ENCODE peak calls at places on chromosome 12, in six cellular contexts. One of them, this sample, is unnamed.
A peak's percentile ranks its signal among the peaks of the same experiment; 100 is the strongest.

GRCh38 chr12:111363578-111363977 is 5.3 kb downstream of the PHETA1 start:
- DNase-seq in GM23248: peak; percentile 53
- DNase-seq in neuronal stem cell: no peak
- DNase-seq in upper lobe of right lung: no peak
- DNase-seq in adipocyte: peak; percentile 26
- DNase-seq in astrocyte: peak; percentile 44
- DNase-seq in this sample: no peak

GRCh38 chr12:124233041-124233836 is 61.7 kb upstream of the RFLNA start:
- DNase-seq in GM23248: peak; percentile 85
- DNase-seq in neuronal stem cell: no peak
- DNase-seq in upper lobe of right lung: no peak
- DNase-seq in adipocyte: peak; percentile 61
- DNase-seq in astrocyte: peak; percentile 98
- DNase-seq in this sample: no peak

GRCh38 chr12:106049105-106049504 is 89.6 kb downstream of the NUAK1 start:
- DNase-seq in GM23248: no peak
- DNase-seq in neuronal stem cell: no peak
- DNase-seq in upper lobe of right lung: no peak
- DNase-seq in adipocyte: no peak
- DNase-seq in astrocyte: no peak
- DNase-seq in this sample: no peak

GRCh38 chr12:92467886-92468285 is 234.9 kb upstream of the PLEKHG7 start:
- DNase-seq in GM23248: no peak
- DNase-seq in neuronal stem cell: no peak
- DNase-seq in upper lobe of right lung: no peak
- DNase-seq in adipocyte: no peak
- DNase-seq in astrocyte: peak; percentile 39
- DNase-seq in this sample: no peak

GRCh38 chr12:12521044-12521485 is 41.6 kb downstream of the DUSP16 start:
- DNase-seq in GM23248: no peak
- DNase-seq in neuronal stem cell: peak; percentile 42
- DNase-seq in upper lobe of right lung: no peak
- DNase-seq in adipocyte: no peak
- DNase-seq in astrocyte: peak; percentile 18
- DNase-seq in this sample: no peak

GRCh38 chr12:78863482-78864427 is 819 bp upstream of the SYT1 start:
- DNase-seq in GM23248: peak; percentile 73
- DNase-seq in neuronal stem cell: peak; percentile 67
- DNase-seq in upper lobe of right lung: peak; percentile 73
- DNase-seq in adipocyte: peak; percentile 72
- DNase-seq in astrocyte: peak; percentile 65
- DNase-seq in this sample: peak; percentile 36

GRCh38 chr12:110786012-110786411 is 43.3 kb upstream of the PPP1CC start:
- DNase-seq in GM23248: no peak
- DNase-seq in neuronal stem cell: no peak
- DNase-seq in upper lobe of right lung: no peak
- DNase-seq in adipocyte: no peak
- DNase-seq in astrocyte: no peak
- DNase-seq in this sample: no peak

GRCh38 chr12:115385141-115385540 is 701.2 kb upstream of the TBX3 start:
- DNase-seq in GM23248: no peak
- DNase-seq in neuronal stem cell: no peak
- DNase-seq in upper lobe of right lung: no peak
- DNase-seq in adipocyte: no peak
- DNase-seq in astrocyte: no peak
- DNase-seq in this sample: no peak

GRCh38 chr12:43728117-43728516 is 30.5 kb downstream of the PUS7L start:
- DNase-seq in GM23248: peak; percentile 23
- DNase-seq in neuronal stem cell: no peak
- DNase-seq in upper lobe of right lung: no peak
- DNase-seq in adipocyte: peak; percentile 63
- DNase-seq in astrocyte: no peak
- DNase-seq in this sample: peak; percentile 15

GRCh38 chr12:47378222-47378582 is 298.4 kb upstream of the AMIGO2 start:
- DNase-seq in GM23248: no peak
- DNase-seq in neuronal stem cell: no peak
- DNase-seq in upper lobe of right lung: no peak
- DNase-seq in adipocyte: no peak
- DNase-seq in astrocyte: no peak
- DNase-seq in this sample: no peak

GRCh38 chr12:20602671-20603402 is 92.3 kb upstream of the SLCO1C1 start:
- DNase-seq in GM23248: peak; percentile 81
- DNase-seq in neuronal stem cell: no peak
- DNase-seq in upper lobe of right lung: no peak
- DNase-seq in adipocyte: peak; percentile 48
- DNase-seq in astrocyte: peak; percentile 96
- DNase-seq in this sample: no peak

GRCh38 chr12:33994857-33995808 is 27.2 kb upstream of the ALG10 start:
- DNase-seq in GM23248: no peak
- DNase-seq in neuronal stem cell: no peak
- DNase-seq in upper lobe of right lung: no peak
- DNase-seq in adipocyte: no peak
- DNase-seq in astrocyte: no peak
- DNase-seq in this sample: no peak

GRCh38 chr12:115325858-115326257 is 641.9 kb upstream of the TBX3 start:
- DNase-seq in GM23248: peak; percentile 12
- DNase-seq in neuronal stem cell: no peak
- DNase-seq in upper lobe of right lung: no peak
- DNase-seq in adipocyte: no peak
- DNase-seq in astrocyte: no peak
- DNase-seq in this sample: no peak

GRCh38 chr12:105706321-105706972 is 376.0 kb downstream of the C12orf75 start:
- DNase-seq in GM23248: peak; percentile 63
- DNase-seq in neuronal stem cell: no peak
- DNase-seq in upper lobe of right lung: no peak
- DNase-seq in adipocyte: peak; percentile 63
- DNase-seq in astrocyte: peak; percentile 83
- DNase-seq in this sample: no peak

GRCh38 chr12:3624273-3624672 is 128.6 kb downstream of the CRACR2A start:
- DNase-seq in GM23248: no peak
- DNase-seq in neuronal stem cell: no peak
- DNase-seq in upper lobe of right lung: no peak
- DNase-seq in adipocyte: no peak
- DNase-seq in astrocyte: no peak
- DNase-seq in this sample: no peak

GRCh38 chr12:114611145-114612018 is 72.6 kb downstream of the TBX3 start:
- DNase-seq in GM23248: no peak
- DNase-seq in neuronal stem cell: no peak
- DNase-seq in upper lobe of right lung: no peak
- DNase-seq in adipocyte: no peak
- DNase-seq in astrocyte: no peak
- DNase-seq in this sample: no peak

GRCh38 chr12:124696689-124697476 is 129.5 kb upstream of the NCOR2 start:
- DNase-seq in GM23248: no peak
- DNase-seq in neuronal stem cell: no peak
- DNase-seq in upper lobe of right lung: no peak
- DNase-seq in adipocyte: no peak
- DNase-seq in astrocyte: no peak
- DNase-seq in this sample: peak; percentile 21

GRCh38 chr12:94730846-94731245 is 80.5 kb upstream of the TMCC3 start:
- DNase-seq in GM23248: no peak
- DNase-seq in neuronal stem cell: no peak
- DNase-seq in upper lobe of right lung: no peak
- DNase-seq in adipocyte: no peak
- DNase-seq in astrocyte: no peak
- DNase-seq in this sample: no peak

GRCh38 chr12:68106160-68106559 is 53.4 kb downstream of the IFNG start:
- DNase-seq in GM23248: peak; percentile 33
- DNase-seq in neuronal stem cell: no peak
- DNase-seq in upper lobe of right lung: no peak
- DNase-seq in adipocyte: peak; percentile 36
- DNase-seq in astrocyte: peak; percentile 87
- DNase-seq in this sample: no peak

GRCh38 chr12:12182926-12183325 is 83.9 kb downstream of the LRP6 start:
- DNase-seq in GM23248: peak; percentile 51
- DNase-seq in neuronal stem cell: no peak
- DNase-seq in upper lobe of right lung: no peak
- DNase-seq in adipocyte: peak; percentile 52
- DNase-seq in astrocyte: peak; percentile 90
- DNase-seq in this sample: peak; percentile 11

GRCh38 chr12:13000616-13000934 is 510 bp upstream of the HEBP1 start:
- DNase-seq in GM23248: peak; percentile 67
- DNase-seq in neuronal stem cell: no peak
- DNase-seq in upper lobe of right lung: peak; percentile 81
- DNase-seq in adipocyte: peak; percentile 59
- DNase-seq in astrocyte: no peak
- DNase-seq in this sample: peak; percentile 62

GRCh38 chr12:1199700-1200099 is 208.7 kb downstream of the ERC1 start:
- DNase-seq in GM23248: peak; percentile 15
- DNase-seq in neuronal stem cell: no peak
- DNase-seq in upper lobe of right lung: no peak
- DNase-seq in adipocyte: no peak
- DNase-seq in astrocyte: no peak
- DNase-seq in this sample: no peak

DNA sequence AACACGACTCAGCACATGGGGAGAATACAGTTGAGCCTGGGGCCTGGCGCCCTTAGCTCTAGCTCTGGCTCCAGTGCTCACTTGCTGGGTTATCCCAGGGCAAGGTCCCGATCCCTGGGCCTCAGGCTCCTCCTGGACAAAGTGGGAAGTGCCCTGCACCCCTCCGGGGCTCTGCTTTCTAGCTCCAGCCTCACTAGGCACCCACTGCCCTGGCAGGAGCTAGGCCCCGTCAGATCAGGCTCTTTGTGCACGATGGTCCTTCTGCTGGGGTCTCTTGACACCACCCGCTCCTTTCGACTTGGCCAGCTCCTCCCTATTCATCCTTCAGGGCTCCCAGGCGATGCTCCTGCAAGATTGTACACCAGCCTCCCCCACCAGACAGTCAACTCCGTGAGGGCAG is 23.4 kb downstream of the NCKAP5L start:
- DNase-seq in GM23248: no peak
- DNase-seq in neuronal stem cell: no peak
- DNase-seq in upper lobe of right lung: no peak
- DNase-seq in adipocyte: no peak
- DNase-seq in astrocyte: no peak
- DNase-seq in this sample: no peak
- H3K4me1 ChIP-seq in GM23248: no peaks in the 10 kb centered on the region
- H3K4me1 ChIP-seq in neuronal stem cell: peaks cover 27% of the 10 kb centered on the region
- H3K4me1 ChIP-seq in upper lobe of right lung: peaks cover 14% of the 10 kb centered on the region
- H3K4me1 ChIP-seq in adipocyte: peaks cover 48% of the 10 kb centered on the region
- H3K4me1 ChIP-seq in astrocyte: peaks cover 15% of the 10 kb centered on the region
- H3K4me1 ChIP-seq in this sample: peaks cover 23% of the 10 kb centered on the region

DNA sequence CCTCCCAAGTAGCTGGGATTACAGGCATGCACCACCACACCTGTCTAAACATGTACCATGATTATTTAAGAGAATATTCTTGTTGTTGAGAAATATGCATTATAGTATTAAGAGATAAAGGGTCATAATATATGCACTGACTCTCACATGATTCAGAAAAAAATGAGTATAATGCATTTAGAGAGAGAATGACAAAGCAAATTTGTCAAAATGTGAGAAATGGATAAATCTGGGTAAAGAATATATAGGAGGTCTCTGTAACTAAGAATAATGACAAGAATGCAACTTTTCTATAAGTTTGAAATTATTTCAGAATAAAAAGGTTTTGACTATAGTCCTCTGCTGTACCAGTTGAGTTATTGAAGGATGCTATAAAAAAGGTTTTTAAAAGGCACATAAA is 28.1 kb upstream of the ZNF740 start:
- DNase-seq in GM23248: no peak
- DNase-seq in neuronal stem cell: no peak
- DNase-seq in upper lobe of right lung: no peak
- DNase-seq in adipocyte: no peak
- DNase-seq in astrocyte: no peak
- DNase-seq in this sample: no peak
- H3K4me3 ChIP-seq in GM23248: no peak overlapping the region
- H3K4me3 ChIP-seq in neuronal stem cell: no peak overlapping the region
- H3K4me3 ChIP-seq in upper lobe of right lung: no peak overlapping the region
- H3K4me3 ChIP-seq in adipocyte: no peak overlapping the region
- H3K4me3 ChIP-seq in astrocyte: no peak overlapping the region
- H3K4me3 ChIP-seq in this sample: no peak overlapping the region

DNA sequence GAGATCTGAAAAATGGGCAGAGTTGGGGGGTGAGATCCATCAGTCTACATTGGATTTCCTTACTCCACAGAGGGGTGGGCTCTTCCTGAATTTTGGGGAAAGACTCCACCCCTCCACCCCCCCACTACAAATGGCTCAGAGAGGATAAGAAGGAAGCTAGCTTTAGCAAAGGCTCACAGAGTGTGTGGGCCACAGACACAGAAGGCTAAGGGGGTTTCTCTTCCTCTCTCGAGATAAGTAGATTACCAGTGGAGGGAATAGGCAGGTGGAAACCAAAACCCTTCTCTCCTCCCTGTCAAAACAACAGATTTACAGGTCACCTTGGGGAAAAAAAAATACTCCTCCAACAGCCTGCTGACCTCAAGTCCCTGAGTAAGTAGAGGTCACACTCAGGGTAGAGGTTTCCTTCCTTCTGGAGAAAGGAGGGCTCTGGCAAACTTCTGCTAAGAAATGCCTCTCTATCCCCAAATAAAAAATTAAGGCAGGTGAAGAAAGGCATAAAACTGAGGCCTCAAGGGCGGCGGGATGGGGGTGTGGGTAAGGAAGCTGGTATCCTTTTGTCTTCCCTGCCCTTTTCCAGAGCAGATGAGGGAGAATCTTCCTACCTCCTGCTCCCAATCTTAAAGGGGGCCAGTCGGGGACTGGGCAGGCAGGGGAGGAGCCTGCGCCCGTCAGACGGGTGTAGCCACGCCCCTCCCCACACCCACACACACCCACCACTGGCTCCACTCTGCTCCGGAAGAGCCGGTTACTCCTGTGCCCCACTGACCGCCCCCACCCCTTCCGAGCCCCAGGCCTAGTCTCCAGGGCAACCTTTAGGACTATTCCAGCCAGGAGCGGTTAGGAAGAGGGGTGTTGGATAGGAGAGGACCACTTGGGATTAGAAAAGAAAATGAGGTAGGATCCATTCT is 1.9 kb upstream of the BAZ2A start:
- DNase-seq in GM23248: peak; percentile 48
- DNase-seq in neuronal stem cell: no peak
- DNase-seq in upper lobe of right lung: peak; percentile 91
- DNase-seq in adipocyte: peak; percentile 83
- DNase-seq in astrocyte: no peak
- DNase-seq in this sample: peak; percentile 47
- H3K4me1 ChIP-seq in GM23248: peaks cover 47% of the 10 kb centered on the region
- H3K4me1 ChIP-seq in neuronal stem cell: peaks cover 36% of the 10 kb centered on the region
- H3K4me1 ChIP-seq in upper lobe of right lung: peaks cover 52% of the 10 kb centered on the region
- H3K4me1 ChIP-seq in adipocyte: peaks cover 55% of the 10 kb centered on the region
- H3K4me1 ChIP-seq in astrocyte: peaks cover 43% of the 10 kb centered on the region
- H3K4me1 ChIP-seq in this sample: peaks cover 39% of the 10 kb centered on the region

GRCh38 chr12:88371416-88372183 is 208.7 kb downstream of the KITLG start:
- DNase-seq in GM23248: peak; percentile 89
- DNase-seq in neuronal stem cell: no peak
- DNase-seq in upper lobe of right lung: no peak
- DNase-seq in adipocyte: peak; percentile 40
- DNase-seq in astrocyte: no peak
- DNase-seq in this sample: peak; percentile 29
- H3K4me3 ChIP-seq in GM23248: no peak overlapping the region
- H3K4me3 ChIP-seq in neuronal stem cell: no peak overlapping the region
- H3K4me3 ChIP-seq in upper lobe of right lung: no peak overlapping the region
- H3K4me3 ChIP-seq in adipocyte: no peak overlapping the region
- H3K4me3 ChIP-seq in astrocyte: no peak overlapping the region
- H3K4me3 ChIP-seq in this sample: no peak overlapping the region

GRCh38 chr12:50537538-50537919 is 32.7 kb downstream of the DIP2B start:
- DNase-seq in GM23248: peak; percentile 91
- DNase-seq in neuronal stem cell: no peak
- DNase-seq in upper lobe of right lung: no peak
- DNase-seq in adipocyte: no peak
- DNase-seq in astrocyte: peak; percentile 83
- DNase-seq in this sample: no peak
- H3K4me1 ChIP-seq in GM23248: peaks cover 45% of the 10 kb centered on the region
- H3K4me1 ChIP-seq in neuronal stem cell: no peaks in the 10 kb centered on the region
- H3K4me1 ChIP-seq in upper lobe of right lung: peaks cover 28% of the 10 kb centered on the region
- H3K4me1 ChIP-seq in adipocyte: peaks cover 25% of the 10 kb centered on the region
- H3K4me1 ChIP-seq in astrocyte: peaks cover 25% of the 10 kb centered on the region
- H3K4me1 ChIP-seq in this sample: peaks cover 8% of the 10 kb centered on the region

This sample was measured in cardiac muscle cell.